ENCODE peak calls at places on chromosomes 12 and 14, in nine cellular contexts. B is RWPE1, T is astrocyte of the cerebellum, G is Panc1, S is lower leg skin, Z is retinal pigment epithelial cell, H is heart right ventricle, P is GM10248, K is neural crest cell. U is an unnamed sample.

GRCh38 chr12:53046655-53047220 is 3.1 kb upstream of the TNS2 start:
- DNase-seq in B (peak), T (peak), G (no peak), S (peak), Z (no peak), H (peak), P (peak), K (peak), U (peak)

GRCh38 chr14:71290960-71291466 is 383.8 kb downstream of the PCNX1 start:
- DNase-seq in B (peak), T (peak), G (peak), S (no peak), Z (peak), H (no peak), P (peak), K (no peak), U (peak)

GRCh38 chr14:49858383-49858782 is 5.8 kb upstream of the NEMF start:
- DNase-seq in B (no peak), T (no peak), G (no peak), S (no peak), Z (no peak), H (no peak), P (no peak), K (no peak), U (peak)

GRCh38 chr12:101763246-101763931 is 24.1 kb upstream of the SYCP3 start:
- DNase-seq in B (no peak), T (no peak), G (no peak), S (no peak), Z (no peak), H (no peak), P (no peak), K (no peak), U (no peak)

GRCh38 chr12:59149995-59150642 is 229.8 kb upstream of the LRIG3 start:
- DNase-seq in B (peak), T (peak), G (peak), S (peak), Z (no peak), H (no peak), P (peak), K (peak), U (peak)

GRCh38 chr12:67766370-67766769 is 117.8 kb downstream of the DYRK2 start:
- DNase-seq in B (peak), T (no peak), G (no peak), S (no peak), Z (no peak), H (no peak), P (no peak), K (no peak), U (no peak)

GRCh38 chr12:21818627-21819026 is 44.1 kb upstream of the KCNJ8 start:
- DNase-seq in B (peak), T (no peak), G (no peak), S (no peak), Z (peak), H (no peak), P (no peak), K (no peak), U (no peak)

GRCh38 chr14:58923751-58924405 is 264.6 kb upstream of the DAAM1 start:
- DNase-seq in B (no peak), T (no peak), G (no peak), S (no peak), Z (no peak), H (no peak), P (no peak), K (no peak), U (no peak)

GRCh38 chr12:32603858-32604257 is 75.2 kb upstream of the DNM1L start:
- DNase-seq in B (no peak), T (peak), G (no peak), S (no peak), Z (no peak), H (no peak), P (peak), K (no peak), U (peak)

GRCh38 chr12:12599750-12600643 is 11.7 kb upstream of the CREBL2 start:
- DNase-seq in B (no peak), T (no peak), G (no peak), S (no peak), Z (no peak), H (no peak), P (no peak), K (no peak), U (no peak)

GRCh38 chr12:12482959-12483358 is 79.7 kb downstream of the DUSP16 start:
- DNase-seq in B (no peak), T (no peak), G (no peak), S (no peak), Z (no peak), H (no peak), P (peak), K (no peak), U (no peak)

GRCh38 chr12:80939231-80939950 is 1.7 kb upstream of the LIN7A start:
- DNase-seq in B (no peak), T (no peak), G (no peak), S (no peak), Z (no peak), H (no peak), P (no peak), K (no peak), U (no peak)

GRCh38 chr14:61174395-61175386 is 106.4 kb downstream of the TMEM30B start:
- DNase-seq in B (peak), T (no peak), G (no peak), S (no peak), Z (no peak), H (no peak), P (no peak), K (no peak), U (no peak)

GRCh38 chr14:67395876-67396189 is 16.1 kb downstream of the PLEK2 start:
- DNase-seq in B (no peak), T (no peak), G (no peak), S (no peak), Z (no peak), H (no peak), P (no peak), K (no peak), U (no peak)

GRCh38 chr14:68424443-68425172 is 368.3 kb downstream of the ZFP36L1 start:
- DNase-seq in B (no peak), T (no peak), G (no peak), S (no peak), Z (no peak), H (no peak), P (no peak), K (no peak), U (no peak)

GRCh38 chr12:64600164-64600561 is 10.1 kb upstream of the RASSF3 start:
- DNase-seq in B (no peak), T (no peak), G (no peak), S (no peak), Z (no peak), H (no peak), P (no peak), K (no peak), U (no peak)

GRCh38 chr12:67422081-67422480 is 152.9 kb downstream of the CAND1 start:
- DNase-seq in B (no peak), T (no peak), G (no peak), S (no peak), Z (no peak), H (no peak), P (no peak), K (no peak), U (no peak)

GRCh38 chr12:87254371-87255030 is 774.7 kb downstream of the C12orf50 start:
- DNase-seq in B (no peak), T (no peak), G (no peak), S (no peak), Z (no peak), H (no peak), P (no peak), K (no peak), U (no peak)

GRCh38 chr12:22684526-22685118 is 59.7 kb downstream of the ETNK1 start:
- DNase-seq in B (no peak), T (peak), G (no peak), S (no peak), Z (no peak), H (no peak), P (no peak), K (no peak), U (no peak)

GRCh38 chr14:24179961-24180726 is 8.3 kb downstream of the REC8 start:
- DNase-seq in B (no peak), T (peak), G (no peak), S (no peak), Z (no peak), H (no peak), P (no peak), K (no peak), U (no peak)

GRCh38 chr14:39015360-39015961 is 87.6 kb downstream of the SEC23A start:
- DNase-seq in B (peak), T (peak), G (peak), S (no peak), Z (no peak), H (no peak), P (peak), K (no peak), U (peak)

GRCh38 chr12:93634416-93634815 is 42.8 kb upstream of the CRADD start:
- DNase-seq in B (no peak), T (no peak), G (no peak), S (no peak), Z (no peak), H (no peak), P (no peak), K (no peak), U (no peak)

GRCh38 chr12:108798551-108799221 is 58.7 kb downstream of the SSH1 start:
- DNase-seq in B (no peak), T (peak), G (no peak), S (no peak), Z (no peak), H (no peak), P (no peak), K (no peak), U (no peak)

GRCh38 chr14:24317141-24317927 is 6.0 kb downstream of the LTB4R start:
- DNase-seq in B (peak), T (no peak), G (no peak), S (no peak), Z (no peak), H (no peak), P (no peak), K (no peak), U (no peak)

GRCh38 chr12:21526721-21527345 is 737 bp downstream of the SPX start:
- DNase-seq in B (no peak), T (no peak), G (no peak), S (no peak), Z (no peak), H (no peak), P (peak), K (no peak), U (no peak)

GRCh38 chr12:12837025-12837872 is 24.1 kb downstream of the DDX47 start:
- DNase-seq in B (peak), T (peak), G (peak), S (peak), Z (no peak), H (no peak), P (peak), K (no peak), U (peak)

DNA sequence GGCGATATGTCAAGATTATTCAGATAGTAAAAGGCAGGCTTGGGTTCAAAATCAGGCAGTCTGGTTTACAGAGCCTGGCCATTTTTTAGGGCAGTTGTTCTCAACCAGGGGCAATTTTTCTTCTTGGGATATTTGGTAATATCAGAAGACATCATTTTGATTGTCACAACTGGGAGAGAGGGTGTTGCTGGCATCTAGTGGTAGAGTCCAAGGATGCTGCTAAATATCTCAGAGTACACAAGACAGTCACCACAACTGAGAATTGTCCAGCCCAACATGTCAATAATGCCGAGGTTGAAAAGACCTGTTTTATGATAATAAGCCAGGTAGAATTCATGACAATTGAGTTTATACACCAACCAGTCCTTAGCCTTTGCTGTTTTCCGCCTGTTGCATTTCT is 733.9 kb downstream of the NRXN3 start:
- DNase-seq in B (no peak), T (no peak), G (no peak), S (no peak), Z (no peak), H (no peak), P (no peak), K (no peak), U (no peak)
- TF ChIP-seq CTCF in B (no peak), T (no peak), G (peak), S (no peak), Z (peak), H (no peak), P (no peak), K (no peak), U (no peak)

DNA sequence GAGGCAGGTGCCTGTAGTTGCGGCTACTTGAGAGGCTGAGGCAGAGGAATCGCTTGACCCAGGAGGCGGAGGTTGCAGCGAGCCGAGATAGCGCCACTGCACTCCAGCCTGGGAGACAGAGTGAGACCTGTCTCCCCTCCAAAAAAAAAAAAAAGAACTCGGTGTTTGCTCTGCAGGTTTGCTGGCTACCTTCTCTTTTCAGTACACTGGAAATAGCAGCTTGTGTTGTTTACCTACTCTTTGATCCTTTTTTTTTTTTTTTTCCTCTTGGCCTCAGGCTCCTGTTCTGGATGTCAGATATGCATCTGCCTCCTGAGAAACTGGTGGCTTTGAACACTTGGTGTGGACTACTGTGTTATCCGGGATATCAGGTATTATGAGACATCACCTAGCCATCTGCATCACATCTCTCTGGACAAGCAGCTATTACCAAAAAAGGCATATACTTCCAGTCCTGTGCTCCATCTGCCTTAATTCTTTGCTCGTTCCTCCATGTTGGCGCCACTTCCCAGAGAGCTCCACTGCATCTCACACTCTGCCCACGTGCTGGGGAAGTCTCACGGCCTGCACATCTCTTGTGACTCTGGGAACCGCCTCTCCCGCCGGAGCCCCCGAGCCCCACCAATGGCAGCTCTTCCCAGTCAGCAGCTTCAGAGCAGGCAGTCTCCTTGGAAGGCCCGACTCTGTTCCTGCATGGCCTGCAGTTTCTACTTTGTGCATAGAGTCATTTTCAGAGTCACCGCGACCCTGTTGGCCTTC is 50.9 kb upstream of the TRAF3 start:
- DNase-seq in B (no peak), T (no peak), G (no peak), S (no peak), Z (no peak), H (no peak), P (no peak), K (no peak), U (no peak)
- TF ChIP-seq CTCF in B (no peak), T (no peak), G (no peak), S (no peak), Z (no peak), H (no peak), P (no peak), K (no peak), U (no peak)

GRCh38 chr14:51157012-51157411 is 62.1 kb upstream of the TRIM9 start:
- DNase-seq in B (peak), T (no peak), G (peak), S (no peak), Z (no peak), H (no peak), P (no peak), K (no peak), U (no peak)
- TF ChIP-seq CTCF in B (peak), T (peak), G (peak), S (no peak), Z (peak), H (peak), P (peak), K (peak), U (peak)

DNA sequence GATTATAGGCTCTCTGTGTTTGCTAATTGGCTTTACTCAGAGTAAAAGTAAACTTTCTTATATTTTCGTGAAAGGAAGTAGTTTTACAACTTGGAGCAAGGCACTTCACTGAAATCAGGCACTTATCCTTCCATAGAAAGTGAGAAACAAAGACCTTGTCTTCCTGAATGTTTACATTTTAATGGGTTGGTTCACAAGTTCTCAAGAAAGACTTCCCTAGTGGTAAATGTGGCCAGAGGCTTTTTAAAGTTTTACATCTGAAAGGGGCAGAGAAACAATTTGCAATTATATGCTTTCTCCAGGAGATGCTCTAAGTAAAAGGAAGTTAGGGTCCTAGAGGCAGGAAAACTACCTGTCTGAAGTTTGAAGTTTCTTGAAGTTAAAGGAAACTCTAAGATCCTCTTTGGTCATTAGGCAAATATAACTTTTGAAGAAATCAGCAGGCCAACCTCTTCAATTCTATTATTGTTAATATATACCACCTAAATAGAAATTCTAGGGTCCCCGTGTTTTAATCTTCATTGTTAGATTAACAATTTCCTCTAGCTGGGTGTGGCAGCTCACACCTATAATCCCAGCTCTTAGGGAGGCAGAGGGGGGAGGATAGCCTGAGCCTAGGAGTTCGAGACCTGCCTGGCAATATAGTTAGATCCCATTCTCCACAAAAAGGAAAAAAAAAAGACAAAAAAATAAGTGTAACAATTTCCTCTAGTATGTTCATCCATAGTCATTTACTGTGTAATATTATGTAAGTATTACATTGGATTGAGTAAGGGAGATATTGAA is 644.9 kb upstream of the FOXG1 start:
- DNase-seq in B (no peak), T (no peak), G (no peak), S (no peak), Z (no peak), H (no peak), P (no peak), K (no peak), U (no peak)
- TF ChIP-seq CTCF in B (no peak), T (no peak), G (no peak), S (no peak), Z (no peak), H (no peak), P (no peak), K (no peak), U (no peak)

GRCh38 chr14:106848330-106849121 is 1322.1 kb downstream of the TMEM121 start:
- DNase-seq in B (peak), T (no peak), G (no peak), S (no peak), Z (no peak), H (no peak), P (peak), K (no peak), U (peak)
- TF ChIP-seq CTCF in B (no peak), T (no peak), G (no peak), S (no peak), Z (no peak), H (peak), P (peak), K (no peak), U (peak)

DNA sequence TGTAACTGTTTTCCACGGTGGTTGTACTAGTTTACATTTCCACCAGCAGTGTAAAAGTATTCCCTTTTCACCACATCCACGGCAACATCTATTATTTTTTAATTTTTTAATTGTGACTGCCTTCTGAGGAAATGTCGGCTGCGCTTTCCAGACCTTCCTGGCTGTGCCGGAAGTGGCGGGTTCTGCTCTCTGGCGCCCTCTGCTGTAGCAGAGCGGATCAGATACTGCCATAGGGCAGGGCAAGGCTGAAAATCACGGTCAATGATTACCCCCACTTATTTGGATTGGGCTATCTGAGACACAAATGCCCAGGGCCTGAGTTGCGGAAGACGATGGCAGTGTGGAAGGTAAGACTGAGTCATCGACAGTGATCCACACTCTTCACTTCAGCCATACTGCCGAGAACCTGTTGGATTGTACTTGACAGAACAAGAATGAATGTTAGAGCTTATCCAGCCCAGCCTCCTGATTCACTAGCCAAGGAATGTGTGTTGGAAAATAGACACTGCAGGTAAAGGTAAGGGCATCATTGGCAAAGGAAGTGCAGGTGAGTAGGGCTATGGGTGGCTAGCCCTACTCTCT is 124.2 kb downstream of the NTF3 start:
- DNase-seq in B (no peak), T (no peak), G (no peak), S (no peak), Z (no peak), H (no peak), P (no peak), K (peak), U (peak)
- TF ChIP-seq CTCF in B (peak), T (peak), G (peak), S (no peak), Z (peak), H (peak), P (no peak), K (peak), U (peak)